ENCODE peak calls at places on chromosomes 16 and 17, in four cellular contexts. B is ovary, J is transverse colon, C is sigmoid colon. Y is an unnamed sample.

GRCh38 chr17:83109793-83110645 is 30.6 kb downstream of the METRNL start:
- DNase-seq in B (peak), J (peak), C (peak), Y (peak)

GRCh38 chr16:88530858-88531203 is 39.4 kb upstream of the ZC3H18 start:
- DNase-seq in B (no peak), J (no peak), C (no peak), Y (no peak)

GRCh38 chr17:74755533-74755932 is 7.1 kb downstream of the NHERF1 start:
- DNase-seq in B (no peak), J (no peak), C (no peak), Y (no peak)

GRCh38 chr17:31743767-31744166 is 115.3 kb downstream of the COPRS start:
- DNase-seq in B (no peak), J (no peak), C (no peak), Y (no peak)

GRCh38 chr16:87314990-87315420 is 2.2 kb downstream of the C16orf95 start:
- DNase-seq in B (no peak), J (no peak), C (peak), Y (no peak)

GRCh38 chr17:81733507-81734404 is 21.7 kb downstream of the SLC25A10 start:
- DNase-seq in B (peak), J (peak), C (peak), Y (peak)

GRCh38 chr17:50359005-50359699 is 13.2 kb downstream of the XYLT2 start:
- DNase-seq in B (no peak), J (no peak), C (peak), Y (peak)

GRCh38 chr16:68592466-68593337 is 52.4 kb upstream of the CDH3 start:
- DNase-seq in B (no peak), J (no peak), C (no peak), Y (no peak)

GRCh38 chr16:86018487-86018886 is 119.5 kb downstream of the IRF8 start:
- DNase-seq in B (no peak), J (peak), C (peak), Y (no peak)

GRCh38 chr16:47016700-47017133 is 43.2 kb upstream of the DNAJA2 start:
- DNase-seq in B (no peak), J (no peak), C (no peak), Y (no peak)

GRCh38 chr16:63983401-63983800 is 1138.5 kb downstream of the CDH11 start:
- DNase-seq in B (no peak), J (no peak), C (no peak), Y (no peak)

GRCh38 chr17:58692239-58693055 is at the start of gene RAD51C:
- DNase-seq in B (peak), J (peak), C (peak), Y (peak)

GRCh38 chr17:65013613-65014391 is 42.7 kb downstream of the GNA13 start:
- DNase-seq in B (peak), J (no peak), C (no peak), Y (no peak)

GRCh38 chr16:88424536-88425230 is 28.4 kb upstream of the ZFPM1 start:
- DNase-seq in B (no peak), J (no peak), C (no peak), Y (no peak)

GRCh38 chr16:11160676-11161115 is 95.3 kb downstream of the SOCS1 start:
- DNase-seq in B (no peak), J (no peak), C (no peak), Y (no peak)

GRCh38 chr16:77434365-77435239 is at the start of gene ADAMTS18:
- DNase-seq in B (no peak), J (no peak), C (no peak), Y (no peak)

GRCh38 chr16:21097151-21097550 is 53.5 kb downstream of the DNAH3 start:
- DNase-seq in B (no peak), J (no peak), C (no peak), Y (no peak)

GRCh38 chr16:58732545-58733247 is 1.4 kb downstream of the GOT2 start:
- DNase-seq in B (no peak), J (no peak), C (no peak), Y (no peak)

GRCh38 chr17:19720631-19721426 is 4.4 kb upstream of the SLC47A2 start:
- DNase-seq in B (no peak), J (peak), C (no peak), Y (peak)

GRCh38 chr17:75398279-75398678 is 7.2 kb downstream of the GRB2 start:
- DNase-seq in B (no peak), J (no peak), C (no peak), Y (no peak)

GRCh38 chr17:58666858-58667267 is 25.0 kb downstream of the TEX14 start:
- DNase-seq in B (peak), J (peak), C (peak), Y (peak)

GRCh38 chr17:72825218-72825617 is 267.3 kb downstream of the SLC39A11 start:
- DNase-seq in B (no peak), J (no peak), C (no peak), Y (no peak)

GRCh38 chr17:81230043-81230820 is 7.5 kb upstream of the CEP131 start:
- DNase-seq in B (no peak), J (no peak), C (no peak), Y (no peak)

GRCh38 chr17:28467456-28468025 is 5.9 kb upstream of the SLC13A2 start:
- DNase-seq in B (no peak), J (no peak), C (peak), Y (no peak)

GRCh38 chr16:77300232-77300631 is 101.0 kb downstream of the SYCE1L start:
- DNase-seq in B (no peak), J (no peak), C (no peak), Y (no peak)

GRCh38 chr16:28324235-28324886 is 32.0 kb downstream of the SBK1 start:
- DNase-seq in B (no peak), J (no peak), C (peak), Y (peak)

GRCh38 chr16:11024333-11025053 is 80.1 kb downstream of the CLEC16A start:
- DNase-seq in B (no peak), J (no peak), C (no peak), Y (no peak)

GRCh38 chr16:8346291-8346690 is 244.0 kb downstream of the TMEM114 start:
- DNase-seq in B (no peak), J (no peak), C (no peak), Y (no peak)

DNA sequence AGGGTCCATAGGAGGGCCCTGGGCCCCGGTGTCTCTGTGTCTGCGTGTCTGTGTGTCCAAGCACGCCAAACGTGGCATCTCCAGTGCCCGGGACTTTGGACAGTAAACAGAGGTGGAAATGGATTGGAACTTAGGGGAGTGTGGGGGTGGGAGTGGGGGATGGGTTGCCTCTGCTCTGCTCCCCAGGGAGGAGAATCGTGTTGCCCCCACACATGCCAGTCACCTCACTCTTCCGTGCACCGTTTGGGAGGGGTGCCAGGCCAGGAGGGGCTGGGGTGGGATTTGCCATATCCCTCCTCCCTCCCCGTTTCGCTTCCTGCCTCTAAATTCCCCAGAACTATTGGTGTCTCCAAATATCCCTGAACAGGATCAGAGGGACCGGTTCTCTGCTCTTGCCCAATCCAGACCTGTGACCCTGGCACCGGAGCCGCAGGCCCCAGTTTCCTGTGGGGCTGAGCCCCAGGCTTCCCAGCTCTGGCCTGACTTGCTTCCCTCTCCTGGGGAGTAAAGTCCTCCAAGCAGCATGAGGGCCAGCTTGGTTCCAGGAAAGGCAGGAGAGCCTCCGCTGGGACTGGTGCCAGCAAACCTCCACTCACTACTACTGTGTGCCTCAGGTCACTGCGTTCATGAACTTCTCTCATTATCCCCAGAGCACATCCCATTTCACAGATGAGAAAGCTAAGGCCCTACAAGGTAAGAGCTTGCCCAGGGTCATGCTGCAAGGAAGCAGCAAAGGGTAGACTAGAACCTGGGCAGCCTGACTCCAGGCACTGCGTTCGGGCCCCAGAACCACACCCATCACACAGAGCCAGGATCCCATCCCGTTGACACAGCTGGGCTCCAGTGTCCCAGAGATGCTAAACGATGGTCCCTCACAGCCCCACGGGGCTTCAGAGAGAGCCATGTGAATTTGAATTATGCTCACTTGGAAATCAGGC is at the start of gene ASGR1:
- DNase-seq in B (no peak), J (no peak), C (peak), Y (no peak)
- TF ChIP-seq EP300 in B (no peak), J (no peak), C (no peak), Y (no peak)

GRCh38 chr16:4318171-4318910 is 2.5 kb downstream of the GLIS2 start:
- DNase-seq in B (no peak), J (no peak), C (no peak), Y (no peak)
- H3K27ac ChIP-seq in B (peak), J (peak), C (peak), Y (peak)

DNA sequence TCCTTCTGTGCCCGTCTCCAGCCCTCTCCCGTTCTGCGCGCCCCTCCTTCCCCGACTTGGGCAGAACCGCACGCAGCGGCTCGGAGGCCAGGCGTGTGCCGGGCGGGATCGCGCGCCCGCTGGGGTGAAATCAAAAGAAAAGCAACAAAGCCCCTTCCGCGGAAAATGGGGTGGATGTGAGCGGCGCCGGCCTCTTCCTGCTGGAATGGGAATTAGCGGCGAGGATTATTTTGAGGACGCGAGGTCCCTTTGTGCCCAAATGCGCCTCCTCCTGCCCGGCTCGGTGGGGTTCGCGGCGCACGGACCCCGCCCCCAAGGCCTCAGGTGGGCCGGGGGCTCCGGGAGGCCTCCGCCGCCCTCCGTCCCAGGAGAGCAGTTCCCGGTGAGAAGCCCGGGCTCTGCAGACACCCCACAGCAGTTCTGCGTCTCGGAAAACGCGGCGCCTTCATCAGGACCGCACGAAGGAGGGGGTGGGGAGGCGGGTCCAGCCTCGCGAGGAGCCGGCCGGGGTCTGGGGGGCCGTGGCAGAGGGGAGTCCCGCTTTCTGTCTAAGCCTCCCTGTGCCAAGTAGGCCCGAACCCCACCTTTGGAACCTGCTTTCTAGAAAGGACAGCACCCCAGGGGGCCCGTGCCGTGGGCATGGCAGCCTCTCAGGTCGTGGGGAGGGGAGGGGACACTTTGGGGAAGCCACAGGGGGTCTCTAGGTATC is 91.0 kb upstream of the CBX4 start:
- DNase-seq in B (no peak), J (no peak), C (no peak), Y (no peak)
- TF ChIP-seq EP300 in B (no peak), J (no peak), C (no peak), Y (no peak)

DNA sequence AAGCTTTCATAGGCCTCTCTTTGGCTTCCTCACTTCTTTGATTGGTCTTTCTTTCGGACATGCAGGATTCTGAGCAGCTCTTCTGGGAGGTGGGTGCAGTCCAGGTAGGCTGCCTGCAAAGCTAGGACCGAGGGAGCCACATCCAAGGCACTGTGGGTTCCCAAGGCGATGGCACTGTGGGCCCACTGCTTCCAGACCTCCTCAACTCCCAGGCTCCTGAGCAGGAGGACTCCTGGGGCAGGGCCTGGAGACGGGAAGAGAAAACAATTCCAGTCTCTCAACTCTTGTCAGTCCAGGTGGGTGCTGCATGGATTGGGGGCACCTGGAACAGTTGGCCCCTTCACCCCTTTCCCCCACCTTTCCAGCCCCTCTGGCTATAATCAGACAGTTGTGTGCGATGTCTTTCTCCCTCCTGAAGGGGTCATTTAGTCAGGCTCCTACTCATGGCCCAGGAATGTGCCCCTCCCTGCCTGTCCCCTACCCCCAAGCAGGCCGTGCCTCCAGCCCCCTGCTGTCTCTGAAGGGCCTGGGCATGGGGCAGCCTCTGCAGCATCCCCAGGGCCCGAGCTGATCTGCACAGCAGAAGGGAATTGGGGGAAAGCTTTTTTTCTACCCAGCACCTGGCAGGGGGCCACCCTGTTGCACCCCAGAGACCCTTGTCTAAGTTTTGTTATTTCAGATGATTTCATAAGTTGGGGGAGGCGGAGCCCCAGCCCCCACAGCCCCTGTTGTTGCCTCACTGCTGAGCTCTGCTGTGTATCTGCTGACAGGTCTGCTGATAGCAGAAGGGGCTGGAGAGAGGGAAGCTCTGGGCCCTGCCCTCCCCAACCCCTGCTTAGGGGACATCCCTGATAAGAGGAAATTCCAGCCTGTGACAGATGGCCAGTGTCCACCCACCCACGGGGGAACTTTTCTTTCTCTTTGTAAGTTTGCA is 330.3 kb downstream of the SEC14L1 start:
- DNase-seq in B (peak), J (no peak), C (no peak), Y (no peak)
- H3K27ac ChIP-seq in B (peak), J (peak), C (peak), Y (peak)

Y was measured in stomach.